ENCODE peak calls at places on chromosomes 5 and 9, in seven cellular contexts. W is aorta; E is naive thymus-derived CD8-positive, alpha-beta T cell; R is breast epithelium; A is amniotic stem cell; T is GM12865; F is tibial artery. I is an unnamed sample.

GRCh38 chr9:126420643-126421564 is 94.3 kb downstream of the MVB12B start:
- DNase-seq in W (no peak), E (no peak), R (no peak), A (no peak), T (no peak), F (no peak), I (no peak)

GRCh38 chr9:615756-616155 is 225.7 kb upstream of the DMRT1 start:
- DNase-seq in W (no peak), E (no peak), R (no peak), A (no peak), T (no peak), F (no peak), I (no peak)

GRCh38 chr5:179114756-179115155 is 54.6 kb downstream of the ZNF354C start:
- DNase-seq in W (no peak), E (no peak), R (no peak), A (no peak), T (no peak), F (peak), I (peak)

GRCh38 chr9:21473236-21473635 is 8.9 kb downstream of the IFNE start:
- DNase-seq in W (no peak), E (no peak), R (no peak), A (no peak), T (no peak), F (no peak), I (no peak)

GRCh38 chr5:63070001-63070400 is 491.4 kb downstream of the LRRC70 start:
- DNase-seq in W (no peak), E (no peak), R (no peak), A (no peak), T (no peak), F (no peak), I (no peak)

GRCh38 chr5:174090147-174090546 is 44.6 kb downstream of the NSG2 start:
- DNase-seq in W (no peak), E (no peak), R (no peak), A (no peak), T (no peak), F (no peak), I (no peak)

GRCh38 chr9:35605336-35606137 is 475 bp downstream of the TESK1 start:
- DNase-seq in W (peak), E (no peak), R (no peak), A (no peak), T (peak), F (no peak), I (peak)

GRCh38 chr9:97804059-97804365 is 49.0 kb upstream of the FOXE1 start:
- DNase-seq in W (no peak), E (no peak), R (no peak), A (no peak), T (no peak), F (no peak), I (no peak)

GRCh38 chr9:101354143-101354764 is 30.6 kb downstream of the BAAT start:
- DNase-seq in W (no peak), E (no peak), R (no peak), A (no peak), T (no peak), F (no peak), I (no peak)

GRCh38 chr5:43190755-43191603 is 1.0 kb upstream of the NIM1K start:
- DNase-seq in W (no peak), E (no peak), R (no peak), A (no peak), T (no peak), F (no peak), I (no peak)

GRCh38 chr9:110942522-110942921 is 95.7 kb downstream of the LPAR1 start:
- DNase-seq in W (no peak), E (no peak), R (no peak), A (no peak), T (no peak), F (no peak), I (no peak)

GRCh38 chr5:71832812-71833456 is 113.9 kb downstream of the CARTPT start:
- DNase-seq in W (no peak), E (no peak), R (no peak), A (no peak), T (no peak), F (no peak), I (no peak)

GRCh38 chr5:168654225-168654624 is 75.1 kb upstream of the PANK3 start:
- DNase-seq in W (peak), E (no peak), R (no peak), A (no peak), T (no peak), F (peak), I (peak)

GRCh38 chr9:108151161-108151586 is 661.6 kb upstream of the KLF4 start:
- DNase-seq in W (no peak), E (no peak), R (no peak), A (no peak), T (no peak), F (no peak), I (no peak)

GRCh38 chr5:151101151-151101550 is 20.3 kb upstream of the TNIP1 start:
- DNase-seq in W (no peak), E (no peak), R (no peak), A (no peak), T (no peak), F (no peak), I (no peak)

GRCh38 chr5:142827934-142828576 is 57.9 kb downstream of the ARHGAP26 start:
- DNase-seq in W (no peak), E (no peak), R (no peak), A (no peak), T (no peak), F (no peak), I (no peak)

GRCh38 chr9:81626511-81626910 is 62.8 kb downstream of the TLE1 start:
- DNase-seq in W (no peak), E (no peak), R (no peak), A (no peak), T (no peak), F (no peak), I (no peak)

GRCh38 chr5:19047277-19047676 is 940.7 kb downstream of the CDH18 start:
- DNase-seq in W (no peak), E (no peak), R (no peak), A (no peak), T (no peak), F (no peak), I (no peak)

GRCh38 chr9:133837644-133838597 is 99.8 kb upstream of the SARDH start:
- DNase-seq in W (no peak), E (no peak), R (no peak), A (no peak), T (no peak), F (no peak), I (no peak)

GRCh38 chr9:11871832-11872231 is 821.4 kb upstream of the TYRP1 start:
- DNase-seq in W (no peak), E (no peak), R (no peak), A (no peak), T (no peak), F (no peak), I (no peak)

GRCh38 chr9:99966720-99967119 is 60.3 kb downstream of the STX17 start:
- DNase-seq in W (no peak), E (no peak), R (no peak), A (no peak), T (no peak), F (no peak), I (no peak)

GRCh38 chr9:31629292-31629691 is 755.2 kb upstream of the ACO1 start:
- DNase-seq in W (no peak), E (no peak), R (no peak), A (no peak), T (no peak), F (no peak), I (no peak)

GRCh38 chr5:34587355-34588241 is 68.5 kb upstream of the RAI14 start:
- DNase-seq in W (no peak), E (no peak), R (no peak), A (peak), T (peak), F (no peak), I (no peak)

GRCh38 chr9:130043654-130044623 is 950 bp upstream of the FNBP1 start:
- DNase-seq in W (no peak), E (no peak), R (no peak), A (peak), T (no peak), F (peak), I (peak)

GRCh38 chr5:179553875-179554274 is 3.5 kb downstream of the RUFY1 start:
- DNase-seq in W (peak), E (no peak), R (no peak), A (no peak), T (no peak), F (no peak), I (no peak)